ENCODE peak calls at places on chromosome 2, in seven cellular contexts. One of them, this sample, is unnamed.

GRCh38 chr2:152247337-152247695 is 71.8 kb upstream of the STAM2 start:
- DNase-seq in cardiac fibroblast: peak
- DNase-seq in CD8-positive, alpha-beta T cell: no peak
- DNase-seq in naive thymus-derived CD4-positive, alpha-beta T cell: no peak
- DNase-seq in left lung: no peak
- DNase-seq in CD4-positive, CD25-positive, alpha-beta regulatory T cell: no peak
- DNase-seq in GM23248: peak
- DNase-seq in this sample: no peak

GRCh38 chr2:105005170-105005569 is 32.7 kb upstream of the MRPS9 start:
- DNase-seq in cardiac fibroblast: no peak
- DNase-seq in CD8-positive, alpha-beta T cell: no peak
- DNase-seq in naive thymus-derived CD4-positive, alpha-beta T cell: no peak
- DNase-seq in left lung: no peak
- DNase-seq in CD4-positive, CD25-positive, alpha-beta regulatory T cell: no peak
- DNase-seq in GM23248: no peak
- DNase-seq in this sample: no peak

GRCh38 chr2:75605770-75606535 is 40.6 kb upstream of the MRPL19 start:
- DNase-seq in cardiac fibroblast: peak
- DNase-seq in CD8-positive, alpha-beta T cell: no peak
- DNase-seq in naive thymus-derived CD4-positive, alpha-beta T cell: no peak
- DNase-seq in left lung: no peak
- DNase-seq in CD4-positive, CD25-positive, alpha-beta regulatory T cell: no peak
- DNase-seq in GM23248: peak
- DNase-seq in this sample: no peak

GRCh38 chr2:158600155-158600802 is 143.5 kb downstream of the PKP4 start:
- DNase-seq in cardiac fibroblast: peak
- DNase-seq in CD8-positive, alpha-beta T cell: no peak
- DNase-seq in naive thymus-derived CD4-positive, alpha-beta T cell: no peak
- DNase-seq in left lung: no peak
- DNase-seq in CD4-positive, CD25-positive, alpha-beta regulatory T cell: no peak
- DNase-seq in GM23248: peak
- DNase-seq in this sample: no peak

GRCh38 chr2:184551631-184552030 is 46.7 kb upstream of the ZNF804A start:
- DNase-seq in cardiac fibroblast: no peak
- DNase-seq in CD8-positive, alpha-beta T cell: no peak
- DNase-seq in naive thymus-derived CD4-positive, alpha-beta T cell: no peak
- DNase-seq in left lung: no peak
- DNase-seq in CD4-positive, CD25-positive, alpha-beta regulatory T cell: no peak
- DNase-seq in GM23248: no peak
- DNase-seq in this sample: no peak

GRCh38 chr2:127160676-127161075 is 53.7 kb upstream of the BIN1 start:
- DNase-seq in cardiac fibroblast: no peak
- DNase-seq in CD8-positive, alpha-beta T cell: no peak
- DNase-seq in naive thymus-derived CD4-positive, alpha-beta T cell: no peak
- DNase-seq in left lung: no peak
- DNase-seq in CD4-positive, CD25-positive, alpha-beta regulatory T cell: no peak
- DNase-seq in GM23248: no peak
- DNase-seq in this sample: no peak

GRCh38 chr2:180653481-180653880 is 326.9 kb upstream of the UBE2E3 start:
- DNase-seq in cardiac fibroblast: no peak
- DNase-seq in CD8-positive, alpha-beta T cell: no peak
- DNase-seq in naive thymus-derived CD4-positive, alpha-beta T cell: no peak
- DNase-seq in left lung: no peak
- DNase-seq in CD4-positive, CD25-positive, alpha-beta regulatory T cell: no peak
- DNase-seq in GM23248: no peak
- DNase-seq in this sample: no peak

GRCh38 chr2:11123856-11124759 is 31.2 kb upstream of the SLC66A3 start:
- DNase-seq in cardiac fibroblast: peak
- DNase-seq in CD8-positive, alpha-beta T cell: peak
- DNase-seq in naive thymus-derived CD4-positive, alpha-beta T cell: peak
- DNase-seq in left lung: peak
- DNase-seq in CD4-positive, CD25-positive, alpha-beta regulatory T cell: peak
- DNase-seq in GM23248: peak
- DNase-seq in this sample: peak

GRCh38 chr2:175432021-175432420 is 250.5 kb upstream of the ATP5MC3 start:
- DNase-seq in cardiac fibroblast: no peak
- DNase-seq in CD8-positive, alpha-beta T cell: no peak
- DNase-seq in naive thymus-derived CD4-positive, alpha-beta T cell: no peak
- DNase-seq in left lung: no peak
- DNase-seq in CD4-positive, CD25-positive, alpha-beta regulatory T cell: no peak
- DNase-seq in GM23248: no peak
- DNase-seq in this sample: no peak

GRCh38 chr2:583666-584065 is 93.5 kb downstream of the TMEM18 start:
- DNase-seq in cardiac fibroblast: no peak
- DNase-seq in CD8-positive, alpha-beta T cell: no peak
- DNase-seq in naive thymus-derived CD4-positive, alpha-beta T cell: no peak
- DNase-seq in left lung: no peak
- DNase-seq in CD4-positive, CD25-positive, alpha-beta regulatory T cell: no peak
- DNase-seq in GM23248: no peak
- DNase-seq in this sample: no peak

GRCh38 chr2:239291505-239292350 is 109.1 kb downstream of the HDAC4 start:
- DNase-seq in cardiac fibroblast: no peak
- DNase-seq in CD8-positive, alpha-beta T cell: no peak
- DNase-seq in naive thymus-derived CD4-positive, alpha-beta T cell: no peak
- DNase-seq in left lung: no peak
- DNase-seq in CD4-positive, CD25-positive, alpha-beta regulatory T cell: no peak
- DNase-seq in GM23248: no peak
- DNase-seq in this sample: no peak

GRCh38 chr2:133655565-133656113 is 87.4 kb upstream of the NCKAP5 start:
- DNase-seq in cardiac fibroblast: peak
- DNase-seq in CD8-positive, alpha-beta T cell: no peak
- DNase-seq in naive thymus-derived CD4-positive, alpha-beta T cell: no peak
- DNase-seq in left lung: no peak
- DNase-seq in CD4-positive, CD25-positive, alpha-beta regulatory T cell: no peak
- DNase-seq in GM23248: peak
- DNase-seq in this sample: no peak

GRCh38 chr2:133653116-133653515 is 84.9 kb upstream of the NCKAP5 start:
- DNase-seq in cardiac fibroblast: no peak
- DNase-seq in CD8-positive, alpha-beta T cell: no peak
- DNase-seq in naive thymus-derived CD4-positive, alpha-beta T cell: no peak
- DNase-seq in left lung: no peak
- DNase-seq in CD4-positive, CD25-positive, alpha-beta regulatory T cell: no peak
- DNase-seq in GM23248: no peak
- DNase-seq in this sample: no peak

GRCh38 chr2:133657591-133657990 is 89.3 kb upstream of the NCKAP5 start:
- DNase-seq in cardiac fibroblast: peak
- DNase-seq in CD8-positive, alpha-beta T cell: no peak
- DNase-seq in naive thymus-derived CD4-positive, alpha-beta T cell: no peak
- DNase-seq in left lung: no peak
- DNase-seq in CD4-positive, CD25-positive, alpha-beta regulatory T cell: no peak
- DNase-seq in GM23248: no peak
- DNase-seq in this sample: no peak

GRCh38 chr2:133660511-133660910 is 92.2 kb upstream of the NCKAP5 start:
- DNase-seq in cardiac fibroblast: no peak
- DNase-seq in CD8-positive, alpha-beta T cell: no peak
- DNase-seq in naive thymus-derived CD4-positive, alpha-beta T cell: no peak
- DNase-seq in left lung: no peak
- DNase-seq in CD4-positive, CD25-positive, alpha-beta regulatory T cell: no peak
- DNase-seq in GM23248: peak
- DNase-seq in this sample: no peak

DNA sequence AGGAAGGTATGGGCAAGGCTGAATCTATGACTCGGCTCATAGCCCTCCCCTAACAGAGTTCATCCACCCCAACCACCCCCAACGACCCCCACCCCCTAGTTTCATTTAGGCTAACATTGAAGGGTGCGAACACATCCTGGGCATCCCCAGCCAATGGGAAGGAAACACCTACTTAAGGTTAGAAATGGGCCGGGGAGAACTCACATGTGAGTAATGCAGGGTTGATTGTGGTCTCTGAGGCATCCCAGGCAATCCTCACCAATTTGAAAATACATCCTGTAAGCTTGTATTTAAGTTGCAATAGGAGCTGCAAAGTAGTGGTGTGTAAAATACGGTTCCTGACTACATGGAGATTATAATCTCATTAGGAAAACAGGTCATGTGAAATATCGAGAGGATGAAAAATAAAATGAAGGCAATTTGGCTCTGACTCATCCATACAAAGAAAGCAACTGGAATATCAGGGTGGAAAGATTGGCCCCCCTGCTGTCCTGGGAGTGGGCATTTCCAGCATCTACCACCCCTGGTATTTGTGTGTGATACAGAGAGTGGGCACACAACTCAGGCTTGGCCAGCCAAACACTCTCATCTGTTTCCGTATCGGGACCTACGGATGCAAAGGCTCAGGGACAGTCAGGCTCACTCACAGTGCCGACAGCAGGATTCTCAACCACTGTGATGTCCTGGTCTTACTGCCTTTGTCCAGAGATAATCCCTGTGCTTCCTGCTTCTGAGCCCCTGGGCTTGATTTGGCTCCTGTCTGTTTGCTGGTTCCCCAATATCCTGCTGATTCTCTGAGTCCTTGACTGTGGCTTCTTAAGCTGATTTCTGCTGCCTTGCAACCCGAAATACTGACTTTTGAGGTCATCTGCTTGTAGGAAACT is 90.0 kb upstream of the NCKAP5 start:
- DNase-seq in cardiac fibroblast: peak
- DNase-seq in CD8-positive, alpha-beta T cell: no peak
- DNase-seq in naive thymus-derived CD4-positive, alpha-beta T cell: no peak
- DNase-seq in left lung: no peak
- DNase-seq in CD4-positive, CD25-positive, alpha-beta regulatory T cell: no peak
- DNase-seq in GM23248: no peak
- DNase-seq in this sample: no peak
- H3K4me3 ChIP-seq in cardiac fibroblast: no peak
- H3K4me3 ChIP-seq in CD8-positive, alpha-beta T cell: no peak
- H3K4me3 ChIP-seq in naive thymus-derived CD4-positive, alpha-beta T cell: no peak
- H3K4me3 ChIP-seq in left lung: no peak
- H3K4me3 ChIP-seq in CD4-positive, CD25-positive, alpha-beta regulatory T cell: no peak
- H3K4me3 ChIP-seq in GM23248: no peak
- H3K4me3 ChIP-seq in this sample: no peak

GRCh38 chr2:227473019-227473461 is 1.1 kb downstream of the AGFG1 start:
- DNase-seq in cardiac fibroblast: peak
- DNase-seq in CD8-positive, alpha-beta T cell: no peak
- DNase-seq in naive thymus-derived CD4-positive, alpha-beta T cell: no peak
- DNase-seq in left lung: no peak
- DNase-seq in CD4-positive, CD25-positive, alpha-beta regulatory T cell: no peak
- DNase-seq in GM23248: no peak
- DNase-seq in this sample: no peak
- H3K4me3 ChIP-seq in cardiac fibroblast: peak
- H3K4me3 ChIP-seq in CD8-positive, alpha-beta T cell: peak
- H3K4me3 ChIP-seq in naive thymus-derived CD4-positive, alpha-beta T cell: peak
- H3K4me3 ChIP-seq in left lung: peak
- H3K4me3 ChIP-seq in CD4-positive, CD25-positive, alpha-beta regulatory T cell: peak
- H3K4me3 ChIP-seq in GM23248: peak
- H3K4me3 ChIP-seq in this sample: peak

DNA sequence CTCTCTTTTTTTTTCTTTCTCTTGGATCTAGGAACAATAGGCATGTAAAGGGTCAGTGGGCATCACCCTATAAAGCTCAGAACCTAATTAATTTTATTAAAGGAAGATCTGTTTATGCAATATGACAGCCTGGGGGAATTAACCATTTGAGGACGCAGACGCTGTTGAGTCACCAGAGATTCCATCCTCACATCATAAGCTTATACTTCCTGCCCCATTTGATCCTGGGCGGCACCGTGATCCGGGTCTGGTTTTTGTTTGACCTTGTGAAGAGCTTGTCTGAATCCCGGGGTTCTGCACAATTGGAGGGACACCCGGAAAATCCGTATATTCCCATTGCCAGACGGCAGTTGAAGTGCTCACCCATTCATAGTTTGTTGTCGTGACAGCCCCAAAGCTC is 16.8 kb upstream of the BCL11A start:
- DNase-seq in cardiac fibroblast: no peak
- DNase-seq in CD8-positive, alpha-beta T cell: no peak
- DNase-seq in naive thymus-derived CD4-positive, alpha-beta T cell: no peak
- DNase-seq in left lung: no peak
- DNase-seq in CD4-positive, CD25-positive, alpha-beta regulatory T cell: no peak
- DNase-seq in GM23248: no peak
- DNase-seq in this sample: no peak
- H3K4me3 ChIP-seq in cardiac fibroblast: no peak
- H3K4me3 ChIP-seq in CD8-positive, alpha-beta T cell: no peak
- H3K4me3 ChIP-seq in naive thymus-derived CD4-positive, alpha-beta T cell: no peak
- H3K4me3 ChIP-seq in left lung: no peak
- H3K4me3 ChIP-seq in CD4-positive, CD25-positive, alpha-beta regulatory T cell: no peak
- H3K4me3 ChIP-seq in GM23248: no peak
- H3K4me3 ChIP-seq in this sample: no peak

DNA sequence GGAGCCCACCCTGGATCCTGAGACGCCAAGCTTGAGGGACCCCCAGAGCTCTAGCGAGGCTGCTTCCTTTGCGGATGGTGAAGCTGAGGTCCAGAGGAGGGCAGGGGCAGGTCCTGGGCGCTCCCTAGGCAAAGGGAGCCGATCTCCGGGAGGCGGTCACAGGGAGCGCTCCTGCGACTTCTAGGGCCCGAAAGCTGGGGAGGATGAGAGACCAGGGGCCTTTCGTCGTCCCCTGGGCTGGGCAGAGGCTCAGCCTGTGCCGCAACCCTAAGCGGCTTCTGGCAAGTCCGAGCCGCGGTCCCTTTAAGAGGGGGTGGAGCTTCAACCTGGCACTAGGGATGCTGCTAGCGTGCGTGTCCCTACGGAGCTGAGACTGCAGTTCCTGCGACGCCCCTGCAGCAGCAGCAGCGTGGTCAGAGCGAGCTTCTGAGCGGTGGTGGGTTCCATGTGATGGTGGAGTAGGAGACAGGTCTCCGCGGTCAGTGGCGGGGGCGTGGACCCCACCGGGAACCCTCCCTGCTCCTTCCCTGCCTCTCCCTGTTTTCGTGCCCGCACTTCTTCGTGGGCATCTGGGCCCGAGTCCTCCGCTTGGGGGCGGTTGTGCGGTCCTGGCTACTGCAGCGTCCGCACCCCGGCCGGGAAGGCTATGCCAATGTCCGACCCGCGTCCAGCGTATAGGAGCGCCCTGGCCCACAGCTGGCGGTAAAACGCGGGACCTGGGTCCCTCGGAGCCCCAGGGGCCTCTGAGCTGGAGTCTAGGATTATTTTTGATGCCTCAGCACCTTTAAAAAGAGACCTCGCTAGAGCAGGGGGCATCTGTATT is 154.6 kb downstream of the CCDC74A start:
- DNase-seq in cardiac fibroblast: peak
- DNase-seq in CD8-positive, alpha-beta T cell: peak
- DNase-seq in naive thymus-derived CD4-positive, alpha-beta T cell: peak
- DNase-seq in left lung: peak
- DNase-seq in CD4-positive, CD25-positive, alpha-beta regulatory T cell: peak
- DNase-seq in GM23248: peak
- DNase-seq in this sample: peak
- H3K4me3 ChIP-seq in cardiac fibroblast: peak
- H3K4me3 ChIP-seq in CD8-positive, alpha-beta T cell: peak
- H3K4me3 ChIP-seq in naive thymus-derived CD4-positive, alpha-beta T cell: peak
- H3K4me3 ChIP-seq in left lung: peak
- H3K4me3 ChIP-seq in CD4-positive, CD25-positive, alpha-beta regulatory T cell: peak
- H3K4me3 ChIP-seq in GM23248: peak
- H3K4me3 ChIP-seq in this sample: peak

GRCh38 chr2:162382283-162382682 is 38.4 kb downstream of the GCA start:
- DNase-seq in cardiac fibroblast: no peak
- DNase-seq in CD8-positive, alpha-beta T cell: no peak
- DNase-seq in naive thymus-derived CD4-positive, alpha-beta T cell: no peak
- DNase-seq in left lung: no peak
- DNase-seq in CD4-positive, CD25-positive, alpha-beta regulatory T cell: no peak
- DNase-seq in GM23248: no peak
- DNase-seq in this sample: no peak
- H3K4me3 ChIP-seq in cardiac fibroblast: no peak
- H3K4me3 ChIP-seq in CD8-positive, alpha-beta T cell: no peak
- H3K4me3 ChIP-seq in naive thymus-derived CD4-positive, alpha-beta T cell: no peak
- H3K4me3 ChIP-seq in left lung: no peak
- H3K4me3 ChIP-seq in CD4-positive, CD25-positive, alpha-beta regulatory T cell: no peak
- H3K4me3 ChIP-seq in GM23248: no peak
- H3K4me3 ChIP-seq in this sample: no peak